ENCODE peak calls at places on chromosomes 16 and 17, in six cellular contexts. C is putamen; J is stimulated activated CD4-positive, alpha-beta T cell treated with anti-CD3 and anti-CD28 coated beads, Interleukin-2, amount 100 ng/mL, for 24 hours; Z is bronchial epithelial cell; K is Daoy; R is NCI-H1092 treated with DMSO at 0.1 percent for 48 hours. W is an unnamed sample.

GRCh38 chr17:1727876-1728630 is 3.5 kb downstream of the WDR81 start:
- DNase-seq in J (no peak), K (no peak), Z (no peak), C (no peak), R (no peak), W (no peak)

GRCh38 chr17:41527076-41528023 is 758 bp downstream of the KRT19 start:
- DNase-seq in J (no peak), R (no peak), K (no peak), C (no peak), Z (no peak), W (peak)

GRCh38 chr16:10616744-10617640 is 36.6 kb upstream of the EMP2 start:
- DNase-seq in C (peak), K (peak), Z (peak), J (no peak), R (peak), W (peak)

GRCh38 chr16:17149904-17150483 is 320.8 kb downstream of the XYLT1 start:
- DNase-seq in C (no peak), J (no peak), Z (no peak), R (no peak), K (no peak), W (no peak)

GRCh38 chr16:23374721-23375120 is 72.6 kb downstream of the SCNN1B start:
- DNase-seq in C (no peak), K (no peak), J (no peak), Z (no peak), R (no peak), W (no peak)

GRCh38 chr17:7523033-7523432 is 25.8 kb upstream of the TNFSF12 start:
- DNase-seq in R (no peak), J (peak), K (peak), Z (no peak), C (no peak), W (no peak)

GRCh38 chr17:29596811-29597210 is 3.9 kb downstream of the ANKRD13B start:
- DNase-seq in Z (no peak), C (no peak), J (no peak), R (no peak), K (no peak), W (no peak)

GRCh38 chr17:9805769-9806168 is 14.4 kb upstream of the DHRS7C start:
- DNase-seq in R (no peak), K (no peak), C (no peak), J (no peak), Z (no peak), W (no peak)

GRCh38 chr16:81070979-81071378 is 6.1 kb downstream of the C16orf46 start:
- DNase-seq in R (no peak), Z (no peak), J (no peak), K (no peak), C (no peak), W (no peak)

GRCh38 chr17:64787921-64788271 is 125.8 kb upstream of the SMURF2 start:
- DNase-seq in Z (no peak), C (no peak), J (no peak), R (no peak), K (no peak), W (no peak)

GRCh38 chr17:42817866-42818265 is 6.2 kb downstream of the BECN1 start:
- DNase-seq in Z (peak), J (no peak), R (no peak), C (no peak), K (no peak), W (no peak)

GRCh38 chr16:85832578-85833539 is 33.4 kb downstream of the COX4I1 start:
- DNase-seq in Z (no peak), K (no peak), J (no peak), R (no peak), C (no peak), W (no peak)

GRCh38 chr16:27972500-27972899 is 91.0 kb downstream of the GSG1L start:
- DNase-seq in J (peak), Z (peak), K (peak), R (no peak), C (peak), W (peak)

GRCh38 chr16:69410285-69410990 is 14.0 kb upstream of the CYB5B start:
- DNase-seq in K (peak), J (no peak), C (no peak), Z (peak), R (no peak), W (no peak)

GRCh38 chr17:17826340-17826708 is 10.5 kb downstream of the SREBF1 start:
- DNase-seq in R (no peak), K (no peak), C (no peak), J (no peak), Z (no peak), W (no peak)

GRCh38 chr17:48729335-48730239 is 1.0 kb upstream of the HOXB13 start:
- DNase-seq in J (no peak), R (no peak), K (no peak), C (no peak), Z (no peak), W (no peak)

GRCh38 chr17:1872254-1872653 is 42.4 kb downstream of the RPA1 start:
- DNase-seq in C (no peak), K (no peak), R (no peak), Z (no peak), J (no peak), W (no peak)

GRCh38 chr16:86772231-86772510 is 193.8 kb downstream of the FOXL1 start:
- DNase-seq in R (no peak), Z (no peak), J (no peak), C (no peak), K (peak), W (peak)

GRCh38 chr16:51327001-51327400 is 175.9 kb upstream of the SALL1 start:
- DNase-seq in J (no peak), R (no peak), K (no peak), Z (peak), C (no peak), W (peak)

GRCh38 chr17:75346906-75347305 is 57.7 kb upstream of the SLC25A19 start:
- DNase-seq in C (no peak), Z (peak), R (no peak), K (peak), J (peak), W (peak)

GRCh38 chr17:62014526-62014925 is 50.6 kb downstream of the MED13 start:
- DNase-seq in J (no peak), C (no peak), R (no peak), K (no peak), Z (no peak), W (no peak)

GRCh38 chr17:66885417-66885816 is 50.5 kb downstream of the CACNG5 start:
- DNase-seq in Z (no peak), K (no peak), J (no peak), C (no peak), R (peak), W (no peak)

GRCh38 chr17:323721-324139 is 28.9 kb downstream of the RPH3AL start:
- DNase-seq in J (no peak), C (no peak), R (no peak), K (no peak), Z (no peak), W (no peak)

GRCh38 chr17:40314557-40314953 is 5.6 kb downstream of the RARA start:
- DNase-seq in Z (peak), K (peak), R (peak), C (no peak), J (peak), W (peak)

GRCh38 chr16:48277158-48277557 is 29.8 kb upstream of the ABCC11 start:
- DNase-seq in J (no peak), Z (peak), R (no peak), K (no peak), C (peak), W (no peak)

GRCh38 chr17:37488009-37488604 is 1.6 kb upstream of the DUSP14 start:
- DNase-seq in R (peak), C (no peak), Z (peak), J (no peak), K (peak), W (peak)

GRCh38 chr16:86569843-86570447 is 3.3 kb downstream of the FOXC2 start:
- DNase-seq in C (no peak), Z (no peak), J (no peak), K (no peak), R (no peak), W (no peak)

GRCh38 chr17:66957951-66958579 is 6.4 kb upstream of the CACNG4 start:
- DNase-seq in R (no peak), C (no peak), Z (no peak), J (no peak), K (no peak), W (no peak)

GRCh38 chr17:10875411-10875810 is 37.5 kb upstream of the PIRT start:
- DNase-seq in R (no peak), C (no peak), K (peak), Z (no peak), J (no peak), W (peak)

GRCh38 chr17:55421179-55421934 is at the start of gene MMD:
- DNase-seq in K (peak), C (no peak), R (peak), Z (peak), J (peak), W (peak)

GRCh38 chr16:49352923-49353322 is 20.7 kb upstream of the C16orf78 start:
- DNase-seq in Z (no peak), C (no peak), R (no peak), J (no peak), K (peak), W (no peak)

GRCh38 chr16:52283018-52283417 is 263.9 kb downstream of the TOX3 start:
- DNase-seq in C (no peak), R (no peak), Z (no peak), J (no peak), K (no peak), W (no peak)

GRCh38 chr17:75131278-75132017 is at the start of gene NT5C:
- DNase-seq in R (peak), C (peak), K (peak), J (peak), Z (no peak), W (peak)

GRCh38 chr16:6573577-6573976 is 759.1 kb upstream of the RBFOX1 start:
- DNase-seq in R (no peak), J (no peak), K (peak), C (peak), Z (no peak), W (no peak)

GRCh38 chr16:88303890-88304819 is 78.6 kb upstream of the ZNF469 start:
- DNase-seq in R (no peak), Z (peak), J (no peak), K (peak), C (no peak), W (peak)

GRCh38 chr16:8572919-8573724 is 17.2 kb downstream of the TMEM114 start:
- DNase-seq in J (no peak), R (no peak), C (peak), K (no peak), Z (peak), W (peak)

GRCh38 chr17:76027159-76027839 is at the start of gene EVPL:
- DNase-seq in Z (peak), C (no peak), J (no peak), K (no peak), R (no peak), W (no peak)